ENCODE peak calls at places on chromosomes 13 and 19, in five cellular contexts. P is psoas muscle, R is dorsolateral prefrontal cortex, C is OCI-LY7, L is A549. T is an unnamed sample.

GRCh38 chr19:36113425-36113824 is 1.2 kb downstream of the POLR2I start:
- DNase-seq in P (no peak), R (no peak), C (no peak), L (no peak), T (no peak)

GRCh38 chr19:47049307-47049700 is 880 bp upstream of the TMEM160 start:
- DNase-seq in P (no peak), R (no peak), C (no peak), L (no peak), T (no peak)

GRCh38 chr13:44402902-44403719 is 29.5 kb downstream of the SERP2 start:
- DNase-seq in P (no peak), R (no peak), C (no peak), L (no peak), T (no peak)

GRCh38 chr19:32067686-32068085 is 277.7 kb upstream of the ZNF507 start:
- DNase-seq in P (no peak), R (no peak), C (no peak), L (no peak), T (no peak)

GRCh38 chr13:76971215-76971614 is 20.7 kb upstream of the CLN5 start:
- DNase-seq in P (no peak), R (no peak), C (no peak), L (no peak), T (no peak)

GRCh38 chr13:31073859-31074718 is 87.6 kb downstream of the HSPH1 start:
- DNase-seq in P (no peak), R (no peak), C (peak), L (no peak), T (peak)

GRCh38 chr13:27408074-27408473 is 16.3 kb upstream of the GTF3A start:
- DNase-seq in P (no peak), R (no peak), C (no peak), L (no peak), T (peak)

GRCh38 chr19:12837225-12837624 is 1.1 kb upstream of the MAST1 start:
- DNase-seq in P (no peak), R (no peak), C (no peak), L (no peak), T (no peak)

GRCh38 chr13:36130542-36131214 is 504 bp downstream of the DCLK1 start:
- DNase-seq in P (peak), R (peak), C (no peak), L (no peak), T (peak)

GRCh38 chr13:95420501-95420900 is 119.2 kb upstream of the ABCC4 start:
- DNase-seq in P (no peak), R (no peak), C (no peak), L (no peak), T (no peak)

GRCh38 chr19:52188822-52189744 is 769 bp upstream of the PPP2R1A start:
- DNase-seq in P (peak), R (peak), C (no peak), L (no peak), T (no peak)

GRCh38 chr19:1085676-1086442 is 9.3 kb downstream of the POLR2E start:
- DNase-seq in P (no peak), R (no peak), C (no peak), L (no peak), T (no peak)

GRCh38 chr19:31699421-31699820 is 350.2 kb upstream of the TSHZ3 start:
- DNase-seq in P (no peak), R (no peak), C (no peak), L (no peak), T (no peak)

GRCh38 chr13:23570931-23571330 is 719 bp downstream of the TNFRSF19 start:
- DNase-seq in P (no peak), R (no peak), C (no peak), L (no peak), T (peak)

GRCh38 chr13:108859202-108860012 is 230.0 kb downstream of the MYO16 start:
- DNase-seq in P (no peak), R (no peak), C (no peak), L (no peak), T (peak)

GRCh38 chr19:20611866-20612265 is 46.3 kb upstream of the ZNF737 start:
- DNase-seq in P (no peak), R (no peak), C (no peak), L (no peak), T (no peak)

GRCh38 chr19:14563989-14564650 is 7.7 kb downstream of the NDUFB7 start:
- DNase-seq in P (peak), R (no peak), C (peak), L (peak), T (peak)

GRCh38 chr13:25262261-25262660 is 25.0 kb downstream of the MTMR6 start:
- DNase-seq in P (no peak), R (no peak), C (no peak), L (no peak), T (no peak)

GRCh38 chr19:30379841-30380610 is 7.8 kb downstream of the ZNF536 start:
- DNase-seq in P (no peak), R (peak), C (no peak), L (no peak), T (no peak)

GRCh38 chr13:95524270-95524901 is 28.1 kb upstream of the CLDN10 start:
- DNase-seq in P (no peak), R (no peak), C (no peak), L (no peak), T (peak)

GRCh38 chr13:29858667-29859066 is 8.2 kb upstream of the UBL3 start:
- DNase-seq in P (no peak), R (no peak), C (no peak), L (no peak), T (no peak)

GRCh38 chr19:10006335-10006708 is 4.0 kb downstream of the COL5A3 start:
- DNase-seq in P (peak), R (no peak), C (no peak), L (no peak), T (no peak)

GRCh38 chr19:1168877-1169791 is 4.9 kb downstream of the SBNO2 start:
- DNase-seq in P (peak), R (no peak), C (no peak), L (no peak), T (no peak)

GRCh38 chr13:52846567-52847321 is 1.7 kb downstream of the PCDH8 start:
- DNase-seq in P (peak), R (peak), C (no peak), L (no peak), T (peak)

GRCh38 chr19:17865364-17866311 is 5.9 kb downstream of the RPL18A start:
- DNase-seq in P (no peak), R (no peak), C (no peak), L (no peak), T (no peak)

GRCh38 chr19:4375620-4376228 is 24.6 kb downstream of the SH3GL1 start:
- DNase-seq in P (peak), R (peak), C (peak), L (no peak), T (peak)

GRCh38 chr13:102231486-102231885 is 170.4 kb downstream of the FGF14 start:
- DNase-seq in P (no peak), R (no peak), C (no peak), L (no peak), T (no peak)

GRCh38 chr19:51807111-51807701 is 12.2 kb downstream of the FPR3 start:
- DNase-seq in P (no peak), R (no peak), C (no peak), L (no peak), T (no peak)

GRCh38 chr19:18897108-18898029 is 1.4 kb upstream of the CERS1 start:
- DNase-seq in P (no peak), R (no peak), C (no peak), L (no peak), T (no peak)

GRCh38 chr19:18898081-18898532 is 2.1 kb upstream of the CERS1 start:
- DNase-seq in P (no peak), R (no peak), C (no peak), L (no peak), T (no peak)

GRCh38 chr19:18900700-18901502 is 4.9 kb upstream of the CERS1 start:
- DNase-seq in P (no peak), R (no peak), C (no peak), L (no peak), T (no peak)

GRCh38 chr19:18899624-18900560 is 3.9 kb upstream of the CERS1 start:
- DNase-seq in P (no peak), R (no peak), C (no peak), L (no peak), T (no peak)

DNA sequence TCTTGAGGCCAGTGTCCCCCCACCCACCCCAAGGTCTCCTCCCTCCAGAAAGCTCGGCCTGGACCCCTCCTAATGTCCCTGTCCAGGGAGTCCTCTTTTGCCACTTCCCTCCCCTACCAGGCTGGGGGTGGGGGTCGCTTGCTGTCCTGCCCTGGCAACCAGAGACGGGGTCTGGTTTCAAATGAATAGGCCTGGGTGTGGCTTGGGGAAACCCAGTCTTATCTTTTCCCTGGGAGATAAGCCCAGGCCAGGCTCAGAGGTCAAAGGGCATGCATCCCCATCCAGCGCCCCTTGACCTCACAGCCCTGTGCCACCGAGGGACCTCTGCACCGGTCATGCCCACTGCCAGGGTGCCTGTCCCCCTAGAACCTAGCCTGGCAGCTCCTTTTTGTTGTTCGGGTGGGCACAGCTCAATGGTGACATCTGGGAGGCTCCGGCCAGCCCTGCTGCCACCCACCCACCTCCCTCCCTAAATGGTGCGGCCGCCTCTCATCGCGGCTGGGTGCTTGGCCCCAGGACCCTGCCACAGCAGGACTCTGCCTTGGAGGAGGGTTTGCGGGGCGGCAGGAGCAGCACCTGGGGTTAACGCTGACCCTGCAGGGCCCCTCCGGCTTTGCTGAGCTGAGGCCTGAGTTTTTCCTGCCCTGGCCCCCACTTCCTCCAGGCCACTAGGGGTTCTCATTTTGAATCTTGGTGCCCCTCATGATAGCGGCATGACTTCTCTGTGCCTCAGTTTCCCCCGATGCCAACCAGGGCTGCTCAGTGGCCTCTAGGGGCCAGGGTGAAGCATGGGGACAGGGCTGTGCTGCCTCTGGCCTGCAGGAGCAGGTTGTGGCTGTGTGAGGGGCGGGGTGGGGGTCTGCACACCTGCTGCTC is 2.8 kb upstream of the CERS1 start:
- DNase-seq in P (no peak), R (no peak), C (no peak), L (no peak), T (no peak)
- H3K27ac ChIP-seq in P (no peak), R (no peak), C (no peak), L (no peak), T (peak)

DNA sequence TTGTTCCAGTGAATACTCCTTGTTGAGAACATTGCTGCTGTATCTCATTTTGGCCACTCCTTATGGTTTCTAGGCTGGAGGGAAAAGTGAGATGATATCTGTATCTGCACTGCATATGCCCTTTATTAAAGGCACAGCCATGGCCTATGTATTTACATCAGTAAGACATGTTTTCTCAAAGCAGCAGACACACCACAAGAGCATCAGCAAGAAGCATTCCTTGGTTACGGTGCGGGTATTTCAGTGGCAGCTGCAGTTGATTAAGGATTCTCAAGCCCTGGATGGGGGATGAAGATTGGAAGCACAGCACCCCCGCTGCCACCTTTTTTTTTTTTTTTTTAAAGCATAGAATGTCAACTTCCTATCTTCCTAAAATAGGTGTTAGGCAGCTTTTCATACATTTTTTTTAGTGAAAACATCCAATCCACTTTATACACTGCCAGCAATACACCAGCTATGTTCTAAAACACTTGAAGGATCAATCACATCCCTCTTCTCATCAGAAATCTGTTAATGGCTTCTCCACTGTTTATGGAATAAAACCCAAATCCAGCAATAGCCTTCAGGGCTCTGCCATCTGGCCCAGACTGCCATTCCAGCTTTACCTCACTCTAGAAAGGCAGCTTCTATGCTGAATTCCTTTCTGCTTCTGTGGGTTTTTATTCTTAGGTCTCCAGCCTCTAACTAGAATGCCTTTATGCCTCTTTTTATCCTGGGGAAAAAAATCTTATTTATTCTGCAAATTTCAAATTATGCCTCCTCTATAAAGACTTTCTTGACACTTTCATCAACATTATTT is 331.0 kb downstream of the DNAJC15 start:
- DNase-seq in P (no peak), R (no peak), C (no peak), L (no peak), T (no peak)
- TF ChIP-seq CTCF in P (no peak), R (no peak), C (no peak), L (no peak), T (no peak)

GRCh38 chr19:29309637-29310036 is 96.7 kb upstream of the UQCRFS1 start:
- DNase-seq in P (no peak), R (no peak), C (no peak), L (no peak), T (no peak)
- H3K4me3 ChIP-seq in P (no peak), R (no peak), C (no peak), L (no peak), T (no peak)

DNA sequence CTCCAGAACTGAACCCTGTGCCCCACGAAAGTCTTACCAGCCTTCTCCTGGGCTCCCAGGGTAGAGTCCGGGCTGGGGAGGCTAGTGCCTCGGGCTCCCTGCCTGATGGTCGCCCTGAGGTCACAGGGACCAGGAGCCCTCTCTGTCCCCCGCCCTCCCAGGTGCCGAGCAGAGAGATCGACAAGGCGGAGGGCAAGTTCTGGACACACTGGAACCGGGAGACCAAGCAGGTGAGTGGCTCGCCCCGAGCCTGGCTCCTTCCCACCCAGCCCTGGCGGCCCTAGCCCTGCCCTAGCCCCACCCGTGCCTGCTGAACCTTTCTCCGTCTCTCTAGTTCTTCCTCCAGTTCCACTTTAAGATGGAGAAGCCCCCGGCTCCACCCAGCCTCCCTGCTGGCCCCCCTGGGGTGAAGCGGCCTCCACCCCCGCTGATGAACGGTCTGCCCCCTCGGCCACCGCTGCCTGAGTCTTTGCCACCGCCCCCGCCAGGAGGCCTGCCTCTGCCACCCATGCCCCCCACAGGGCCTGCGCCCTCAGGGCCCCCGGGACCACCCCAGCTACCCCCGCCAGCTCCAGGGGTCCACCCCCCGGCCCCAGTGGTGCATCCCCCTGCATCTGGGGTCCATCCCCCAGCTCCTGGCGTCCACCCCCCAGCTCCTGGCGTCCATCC is 1.6 kb upstream of the AMH start:
- DNase-seq in P (no peak), R (no peak), C (no peak), L (no peak), T (no peak)
- H3K27ac ChIP-seq in P (peak), R (no peak), C (no peak), L (peak), T (no peak)

GRCh38 chr19:48933382-48933932 is at the start of gene DHDH:
- DNase-seq in P (peak), R (peak), C (peak), L (peak), T (peak)
- TF ChIP-seq CTCF in P (no peak), R (no peak), C (no peak), L (no peak), T (no peak)